ENCODE peak calls at places on chromosomes 3 and 15, in ten cellular contexts. One of them, this sample, is unnamed.

GRCh38 chr15:33007295-33007855 is 187.1 kb downstream of the FMN1 start:
- DNase-seq in stomach: no peak
- DNase-seq in RWPE1: peak
- DNase-seq in mammary epithelial cell: peak
- DNase-seq in CD8-positive, alpha-beta T cell: no peak
- DNase-seq in GM23338: peak
- DNase-seq in GM12878: no peak
- DNase-seq in CD8-positive, alpha-beta memory T cell: no peak
- DNase-seq in WERI-Rb-1: no peak
- DNase-seq in astrocyte: peak
- DNase-seq in this sample: no peak

GRCh38 chr3:150721285-150722130 is 17.8 kb upstream of the ERICH6 start:
- DNase-seq in stomach: no peak
- DNase-seq in RWPE1: peak
- DNase-seq in mammary epithelial cell: peak
- DNase-seq in CD8-positive, alpha-beta T cell: no peak
- DNase-seq in GM23338: peak
- DNase-seq in GM12878: no peak
- DNase-seq in CD8-positive, alpha-beta memory T cell: no peak
- DNase-seq in WERI-Rb-1: no peak
- DNase-seq in astrocyte: no peak
- DNase-seq in this sample: no peak

GRCh38 chr3:111047812-111048435 is 23.7 kb upstream of the NECTIN3 start:
- DNase-seq in stomach: no peak
- DNase-seq in RWPE1: no peak
- DNase-seq in mammary epithelial cell: no peak
- DNase-seq in CD8-positive, alpha-beta T cell: no peak
- DNase-seq in GM23338: no peak
- DNase-seq in GM12878: no peak
- DNase-seq in CD8-positive, alpha-beta memory T cell: no peak
- DNase-seq in WERI-Rb-1: no peak
- DNase-seq in astrocyte: no peak
- DNase-seq in this sample: no peak

GRCh38 chr15:71374607-71375352 is 259.5 kb downstream of the THSD4 start:
- DNase-seq in stomach: no peak
- DNase-seq in RWPE1: no peak
- DNase-seq in mammary epithelial cell: no peak
- DNase-seq in CD8-positive, alpha-beta T cell: no peak
- DNase-seq in GM23338: no peak
- DNase-seq in GM12878: no peak
- DNase-seq in CD8-positive, alpha-beta memory T cell: no peak
- DNase-seq in WERI-Rb-1: peak
- DNase-seq in astrocyte: peak
- DNase-seq in this sample: no peak

GRCh38 chr15:38868326-38869114 is 303.9 kb upstream of the RASGRP1 start:
- DNase-seq in stomach: peak
- DNase-seq in RWPE1: peak
- DNase-seq in mammary epithelial cell: peak
- DNase-seq in CD8-positive, alpha-beta T cell: no peak
- DNase-seq in GM23338: no peak
- DNase-seq in GM12878: no peak
- DNase-seq in CD8-positive, alpha-beta memory T cell: no peak
- DNase-seq in WERI-Rb-1: no peak
- DNase-seq in astrocyte: peak
- DNase-seq in this sample: peak

GRCh38 chr15:83549563-83549962 is 102.4 kb downstream of the SH3GL3 start:
- DNase-seq in stomach: no peak
- DNase-seq in RWPE1: no peak
- DNase-seq in mammary epithelial cell: no peak
- DNase-seq in CD8-positive, alpha-beta T cell: no peak
- DNase-seq in GM23338: no peak
- DNase-seq in GM12878: no peak
- DNase-seq in CD8-positive, alpha-beta memory T cell: no peak
- DNase-seq in WERI-Rb-1: no peak
- DNase-seq in astrocyte: no peak
- DNase-seq in this sample: no peak

GRCh38 chr3:134486577-134487041 is 752 bp downstream of the CEP63 start:
- DNase-seq in stomach: no peak
- DNase-seq in RWPE1: peak
- DNase-seq in mammary epithelial cell: no peak
- DNase-seq in CD8-positive, alpha-beta T cell: no peak
- DNase-seq in GM23338: peak
- DNase-seq in GM12878: no peak
- DNase-seq in CD8-positive, alpha-beta memory T cell: no peak
- DNase-seq in WERI-Rb-1: no peak
- DNase-seq in astrocyte: peak
- DNase-seq in this sample: no peak

GRCh38 chr15:92541197-92542190 is 114.1 kb downstream of the FAM174B start:
- DNase-seq in stomach: no peak
- DNase-seq in RWPE1: no peak
- DNase-seq in mammary epithelial cell: peak
- DNase-seq in CD8-positive, alpha-beta T cell: no peak
- DNase-seq in GM23338: no peak
- DNase-seq in GM12878: no peak
- DNase-seq in CD8-positive, alpha-beta memory T cell: no peak
- DNase-seq in WERI-Rb-1: no peak
- DNase-seq in astrocyte: peak
- DNase-seq in this sample: no peak

GRCh38 chr15:27805261-27806220 is 293.6 kb downstream of the OCA2 start:
- DNase-seq in stomach: no peak
- DNase-seq in RWPE1: no peak
- DNase-seq in mammary epithelial cell: no peak
- DNase-seq in CD8-positive, alpha-beta T cell: no peak
- DNase-seq in GM23338: no peak
- DNase-seq in GM12878: no peak
- DNase-seq in CD8-positive, alpha-beta memory T cell: no peak
- DNase-seq in WERI-Rb-1: no peak
- DNase-seq in astrocyte: no peak
- DNase-seq in this sample: no peak

GRCh38 chr3:59273976-59274375 is 224.2 kb upstream of the CFAP20DC start:
- DNase-seq in stomach: no peak
- DNase-seq in RWPE1: no peak
- DNase-seq in mammary epithelial cell: no peak
- DNase-seq in CD8-positive, alpha-beta T cell: no peak
- DNase-seq in GM23338: no peak
- DNase-seq in GM12878: no peak
- DNase-seq in CD8-positive, alpha-beta memory T cell: no peak
- DNase-seq in WERI-Rb-1: no peak
- DNase-seq in astrocyte: peak
- DNase-seq in this sample: no peak

GRCh38 chr15:97084650-97085049 is 754.1 kb downstream of the NR2F2 start:
- DNase-seq in stomach: no peak
- DNase-seq in RWPE1: no peak
- DNase-seq in mammary epithelial cell: peak
- DNase-seq in CD8-positive, alpha-beta T cell: no peak
- DNase-seq in GM23338: no peak
- DNase-seq in GM12878: no peak
- DNase-seq in CD8-positive, alpha-beta memory T cell: no peak
- DNase-seq in WERI-Rb-1: no peak
- DNase-seq in astrocyte: peak
- DNase-seq in this sample: no peak

DNA sequence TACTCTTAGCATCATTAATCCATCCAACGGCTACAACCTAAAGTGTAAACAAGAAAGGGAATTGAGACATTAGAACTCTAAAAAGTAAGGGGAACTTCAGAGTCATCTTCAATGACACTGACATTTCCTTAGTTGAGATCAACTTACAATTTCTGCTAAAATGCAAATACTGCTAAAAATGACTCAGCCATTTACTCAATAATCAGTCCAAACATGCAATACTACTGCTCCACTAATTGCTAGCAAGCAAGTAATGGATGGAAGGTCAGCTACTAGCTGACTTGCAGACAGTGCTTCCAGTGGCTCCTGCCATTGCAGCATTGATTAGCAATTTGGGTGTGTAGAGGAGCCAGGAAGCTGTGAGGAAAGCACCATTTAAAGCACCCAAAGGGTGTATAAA is 28.4 kb downstream of the CD200R1L start:
- DNase-seq in stomach: no peak
- DNase-seq in RWPE1: peak
- DNase-seq in mammary epithelial cell: peak
- DNase-seq in CD8-positive, alpha-beta T cell: no peak
- DNase-seq in GM23338: no peak
- DNase-seq in GM12878: no peak
- DNase-seq in CD8-positive, alpha-beta memory T cell: no peak
- DNase-seq in WERI-Rb-1: no peak
- DNase-seq in astrocyte: no peak
- DNase-seq in this sample: no peak
- H3K27ac ChIP-seq in stomach: no peak
- H3K27ac ChIP-seq in RWPE1: no peak
- H3K27ac ChIP-seq in mammary epithelial cell: no peak
- H3K27ac ChIP-seq in CD8-positive, alpha-beta T cell: no peak
- H3K27ac ChIP-seq in GM23338: no peak
- H3K27ac ChIP-seq in GM12878: no peak
- H3K27ac ChIP-seq in CD8-positive, alpha-beta memory T cell: no peak
- H3K27ac ChIP-seq in WERI-Rb-1: no peak
- H3K27ac ChIP-seq in astrocyte: no peak
- H3K27ac ChIP-seq in this sample: no peak

DNA sequence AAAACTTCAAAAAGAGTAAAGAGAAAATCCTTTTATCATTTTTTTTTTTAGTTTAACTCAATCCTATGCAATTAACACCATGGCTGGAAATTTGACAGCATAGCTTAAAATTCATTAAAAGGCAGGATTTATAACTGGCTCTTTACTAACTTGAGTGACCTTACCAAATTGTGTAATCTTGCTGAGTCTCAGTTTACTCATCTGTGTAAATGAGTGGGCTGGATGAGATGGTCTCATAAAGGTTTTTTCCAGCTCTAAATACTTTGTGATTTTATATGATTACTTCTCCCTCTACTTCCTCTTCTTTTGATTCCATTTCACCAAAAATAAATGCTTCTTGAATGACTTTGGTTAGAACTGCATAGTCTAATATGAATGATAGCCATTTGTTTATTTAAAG is 234.9 kb upstream of the SATB1 start:
- DNase-seq in stomach: no peak
- DNase-seq in RWPE1: no peak
- DNase-seq in mammary epithelial cell: no peak
- DNase-seq in CD8-positive, alpha-beta T cell: no peak
- DNase-seq in GM23338: no peak
- DNase-seq in GM12878: no peak
- DNase-seq in CD8-positive, alpha-beta memory T cell: no peak
- DNase-seq in WERI-Rb-1: no peak
- DNase-seq in astrocyte: no peak
- DNase-seq in this sample: no peak
- H3K27ac ChIP-seq in stomach: no peak
- H3K27ac ChIP-seq in RWPE1: no peak
- H3K27ac ChIP-seq in mammary epithelial cell: no peak
- H3K27ac ChIP-seq in CD8-positive, alpha-beta T cell: no peak
- H3K27ac ChIP-seq in GM23338: no peak
- H3K27ac ChIP-seq in GM12878: no peak
- H3K27ac ChIP-seq in CD8-positive, alpha-beta memory T cell: no peak
- H3K27ac ChIP-seq in WERI-Rb-1: no peak
- H3K27ac ChIP-seq in astrocyte: no peak
- H3K27ac ChIP-seq in this sample: no peak

DNA sequence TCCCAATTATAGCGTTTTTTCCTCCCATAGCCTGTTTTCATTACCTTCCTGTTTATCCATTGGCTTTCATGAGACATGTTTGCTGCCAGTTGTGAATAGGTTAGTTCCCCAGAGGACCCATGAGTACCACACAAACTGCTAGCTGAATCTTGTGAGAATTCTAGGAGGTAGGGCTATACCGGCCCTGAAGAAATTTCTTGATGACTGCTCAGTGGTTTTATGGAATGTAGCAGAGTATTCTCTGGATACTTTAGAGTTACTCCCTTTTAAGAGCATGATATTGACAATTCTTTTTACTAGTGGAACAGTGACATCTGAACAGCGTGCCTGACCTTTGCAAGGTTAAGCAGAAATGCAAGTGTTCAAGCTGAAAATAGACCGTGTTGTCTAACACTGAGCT is 210.4 kb downstream of the MCTP2 start:
- DNase-seq in stomach: no peak
- DNase-seq in RWPE1: no peak
- DNase-seq in mammary epithelial cell: no peak
- DNase-seq in CD8-positive, alpha-beta T cell: no peak
- DNase-seq in GM23338: no peak
- DNase-seq in GM12878: no peak
- DNase-seq in CD8-positive, alpha-beta memory T cell: no peak
- DNase-seq in WERI-Rb-1: no peak
- DNase-seq in astrocyte: no peak
- DNase-seq in this sample: no peak
- H3K27ac ChIP-seq in stomach: no peak
- H3K27ac ChIP-seq in RWPE1: no peak
- H3K27ac ChIP-seq in mammary epithelial cell: no peak
- H3K27ac ChIP-seq in CD8-positive, alpha-beta T cell: no peak
- H3K27ac ChIP-seq in GM23338: no peak
- H3K27ac ChIP-seq in GM12878: no peak
- H3K27ac ChIP-seq in CD8-positive, alpha-beta memory T cell: no peak
- H3K27ac ChIP-seq in WERI-Rb-1: no peak
- H3K27ac ChIP-seq in astrocyte: no peak
- H3K27ac ChIP-seq in this sample: no peak

GRCh38 chr3:49646236-49646635 is 27.9 kb upstream of the APEH start:
- DNase-seq in stomach: no peak
- DNase-seq in RWPE1: no peak
- DNase-seq in mammary epithelial cell: no peak
- DNase-seq in CD8-positive, alpha-beta T cell: no peak
- DNase-seq in GM23338: no peak
- DNase-seq in GM12878: no peak
- DNase-seq in CD8-positive, alpha-beta memory T cell: no peak
- DNase-seq in WERI-Rb-1: no peak
- DNase-seq in astrocyte: no peak
- DNase-seq in this sample: no peak

GRCh38 chr3:49649576-49649975 is 24.6 kb upstream of the APEH start:
- DNase-seq in stomach: no peak
- DNase-seq in RWPE1: no peak
- DNase-seq in mammary epithelial cell: no peak
- DNase-seq in CD8-positive, alpha-beta T cell: no peak
- DNase-seq in GM23338: no peak
- DNase-seq in GM12878: no peak
- DNase-seq in CD8-positive, alpha-beta memory T cell: no peak
- DNase-seq in WERI-Rb-1: no peak
- DNase-seq in astrocyte: no peak
- DNase-seq in this sample: no peak

GRCh38 chr3:49650177-49650576 is 24.0 kb upstream of the APEH start:
- DNase-seq in stomach: no peak
- DNase-seq in RWPE1: no peak
- DNase-seq in mammary epithelial cell: no peak
- DNase-seq in CD8-positive, alpha-beta T cell: no peak
- DNase-seq in GM23338: no peak
- DNase-seq in GM12878: no peak
- DNase-seq in CD8-positive, alpha-beta memory T cell: no peak
- DNase-seq in WERI-Rb-1: no peak
- DNase-seq in astrocyte: no peak
- DNase-seq in this sample: no peak

GRCh38 chr3:49648354-49649057 is 25.6 kb upstream of the APEH start:
- DNase-seq in stomach: no peak
- DNase-seq in RWPE1: no peak
- DNase-seq in mammary epithelial cell: no peak
- DNase-seq in CD8-positive, alpha-beta T cell: no peak
- DNase-seq in GM23338: no peak
- DNase-seq in GM12878: no peak
- DNase-seq in CD8-positive, alpha-beta memory T cell: no peak
- DNase-seq in WERI-Rb-1: no peak
- DNase-seq in astrocyte: no peak
- DNase-seq in this sample: no peak

DNA sequence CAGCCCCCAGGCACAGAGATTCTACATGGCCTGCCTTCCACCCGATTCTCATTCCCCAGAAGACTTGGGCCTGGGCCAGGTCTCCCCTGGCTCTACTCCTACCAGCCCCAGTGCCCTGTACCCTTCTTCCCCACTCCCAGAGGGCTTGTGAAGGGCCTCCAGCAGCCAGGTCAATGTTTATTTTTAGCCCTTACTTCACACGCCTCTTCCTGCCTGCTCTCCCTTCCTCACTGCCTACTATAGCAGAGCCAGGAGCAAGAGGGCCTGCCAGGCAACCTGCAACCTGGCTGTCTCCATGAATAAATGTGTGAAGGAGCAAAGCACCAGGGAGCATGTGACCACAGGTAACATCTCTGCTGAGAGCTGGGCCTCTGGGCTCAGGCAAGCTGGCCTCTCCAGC is 26.4 kb upstream of the APEH start:
- DNase-seq in stomach: no peak
- DNase-seq in RWPE1: no peak
- DNase-seq in mammary epithelial cell: no peak
- DNase-seq in CD8-positive, alpha-beta T cell: no peak
- DNase-seq in GM23338: no peak
- DNase-seq in GM12878: no peak
- DNase-seq in CD8-positive, alpha-beta memory T cell: no peak
- DNase-seq in WERI-Rb-1: no peak
- DNase-seq in astrocyte: no peak
- DNase-seq in this sample: no peak
- H3K27ac ChIP-seq in stomach: no peak
- H3K27ac ChIP-seq in RWPE1: no peak
- H3K27ac ChIP-seq in mammary epithelial cell: no peak
- H3K27ac ChIP-seq in CD8-positive, alpha-beta T cell: no peak
- H3K27ac ChIP-seq in GM23338: no peak
- H3K27ac ChIP-seq in GM12878: no peak
- H3K27ac ChIP-seq in CD8-positive, alpha-beta memory T cell: no peak
- H3K27ac ChIP-seq in WERI-Rb-1: no peak
- H3K27ac ChIP-seq in astrocyte: no peak
- H3K27ac ChIP-seq in this sample: no peak

This sample was measured in colonic mucosa.